ENCODE peak calls at places on chromosomes 13 and 19, in ten cellular contexts. E is effector CD4-positive, alpha-beta T cell; V is uterus; Q is Kasumi-1; C is K562; H is WERI-Rb-1; O is left ventricle myocardium superior; D is A549; U is T-helper 17 cell; G is pulmonary artery endothelial cell. T is an unnamed sample.

GRCh38 chr19:47381653-47382279 is 32.7 kb downstream of the DHX34 start:
- DNase-seq in C (no peak), G (no peak), V (no peak), E (no peak), U (no peak), O (peak; percentile 46), H (no peak), D (no peak), Q (no peak), T (no peak)

GRCh38 chr13:91698767-91699166 is 300.3 kb downstream of the GPC5 start:
- DNase-seq in D (no peak), U (no peak), E (no peak), G (no peak), C (no peak), Q (no peak), O (no peak), H (no peak), V (no peak), T (no peak)

GRCh38 chr19:13637664-13638063 is 126.7 kb upstream of the MRI1 start:
- DNase-seq in O (no peak), V (no peak), Q (no peak), C (no peak), U (no peak), D (no peak), H (no peak), E (no peak), G (no peak), T (no peak)

GRCh38 chr13:70714993-70715392 is 606.7 kb upstream of the KLHL1 start:
- DNase-seq in O (no peak), D (no peak), V (no peak), U (no peak), Q (no peak), H (no peak), C (no peak), E (no peak), G (no peak), T (no peak)

GRCh38 chr13:49694446-49694845 is 3.2 kb upstream of the EBPL start:
- DNase-seq in G (no peak), D (no peak), U (no peak), C (no peak), Q (peak; percentile 11), V (no peak), H (no peak), O (no peak), E (no peak), T (no peak)

GRCh38 chr19:19356500-19356899 is 35.9 kb downstream of the MAU2 start:
- DNase-seq in Q (no peak), D (no peak), G (no peak), O (no peak), E (no peak), H (no peak), C (no peak), U (no peak), V (no peak), T (no peak)

GRCh38 chr13:36872621-36873020 is 47.4 kb downstream of the SMAD9 start:
- DNase-seq in Q (no peak), H (no peak), O (peak; percentile 44), G (no peak), V (no peak), D (no peak), U (no peak), C (no peak), E (no peak), T (no peak)

GRCh38 chr19:873084-874019 is 13.9 kb downstream of the CFD start:
- DNase-seq in G (no peak), Q (peak; percentile 13), O (peak; percentile 62), U (peak; percentile 57), C (peak; percentile 80), E (peak; percentile 65), H (peak; percentile 74), V (no peak), D (peak; percentile 87), T (peak; percentile 46)

GRCh38 chr19:3263866-3264265 is 39.4 kb downstream of the CELF5 start:
- DNase-seq in G (no peak), C (no peak), V (no peak), O (no peak), E (no peak), D (no peak), U (no peak), Q (no peak), H (no peak), T (no peak)

GRCh38 chr13:23722726-23723453 is 152.7 kb downstream of the TNFRSF19 start:
- DNase-seq in G (no peak), Q (no peak), H (no peak), V (no peak), E (no peak), U (no peak), D (no peak), O (no peak), C (no peak), T (no peak)

GRCh38 chr13:91647361-91647970 is 249.0 kb downstream of the GPC5 start:
- DNase-seq in G (no peak), Q (no peak), H (peak; percentile 72), O (peak; percentile 26), V (no peak), U (no peak), E (no peak), C (peak; percentile 73), D (peak; percentile 27), T (peak; percentile 82)

GRCh38 chr13:51057001-51057400 is 54.1 kb downstream of the C13orf42 start:
- DNase-seq in E (no peak), G (no peak), O (no peak), H (no peak), Q (no peak), C (no peak), V (no peak), U (no peak), D (no peak), T (no peak)

GRCh38 chr19:34393629-34394028 is 10.6 kb upstream of the PDCD2L start:
- DNase-seq in D (no peak), G (no peak), Q (no peak), O (no peak), U (no peak), H (no peak), V (no peak), E (no peak), C (no peak), T (peak; percentile 3)

GRCh38 chr13:107251321-107251720 is 683.4 kb upstream of the ARGLU1 start:
- DNase-seq in V (no peak), E (no peak), C (no peak), O (no peak), U (no peak), Q (no peak), H (no peak), D (no peak), G (no peak), T (no peak)

GRCh38 chr19:5804516-5805464 is at the start of gene NRTN:
- DNase-seq in H (peak; percentile 57), V (no peak), Q (no peak), C (peak; percentile 91), D (no peak), E (peak; percentile 35), U (peak; percentile 52), G (no peak), O (no peak), T (peak; percentile 84)

GRCh38 chr19:19567391-19567790 is 29.3 kb downstream of the CILP2 start:
- DNase-seq in U (no peak), O (no peak), E (no peak), V (no peak), H (no peak), C (no peak), D (no peak), G (no peak), Q (no peak), T (no peak)

GRCh38 chr13:90365130-90365529 is 982.4 kb upstream of the MIR17HG start:
- DNase-seq in Q (peak; percentile 4), E (no peak), C (no peak), H (no peak), V (no peak), D (no peak), O (no peak), U (no peak), G (no peak), T (no peak)

GRCh38 chr19:52366414-52366824 is 3.3 kb upstream of the ZNF880 start:
- DNase-seq in Q (no peak), C (no peak), G (no peak), U (no peak), E (no peak), V (no peak), D (no peak), H (no peak), O (no peak), T (no peak)

GRCh38 chr19:49847731-49848696 is 2.9 kb upstream of the PTOV1 start:
- DNase-seq in G (no peak), D (no peak), O (no peak), H (no peak), U (no peak), Q (peak; percentile 59), V (no peak), E (no peak), C (peak; percentile 63), T (no peak)

GRCh38 chr19:5330307-5330720 is 10.3 kb downstream of the PTPRS start:
- DNase-seq in O (no peak), C (no peak), H (no peak), G (no peak), E (no peak), Q (no peak), D (no peak), V (no peak), U (no peak), T (no peak)

GRCh38 chr19:3984908-3985642 is at the start of gene EEF2:
- DNase-seq in O (peak; percentile 94), E (peak; percentile 87), V (peak; percentile 92), Q (peak; percentile 73), U (peak; percentile 86), D (peak; percentile 85), C (peak; percentile 98), G (peak; percentile 52), H (peak; percentile 87), T (peak; percentile 93)

GRCh38 chr19:12794196-12794921 is 3.1 kb downstream of the JUNB start:
- DNase-seq in G (no peak), E (no peak), V (no peak), C (no peak), D (peak; percentile 66), U (no peak), O (no peak), H (no peak), Q (no peak), T (no peak)

GRCh38 chr19:5470264-5470671 is 15.1 kb downstream of the ZNRF4 start:
- DNase-seq in Q (no peak), U (no peak), E (no peak), C (no peak), H (no peak), O (no peak), V (no peak), G (no peak), D (peak; percentile 61), T (no peak)

GRCh38 chr19:41577144-41577830 is 1.3 kb downstream of the CEACAM21 start:
- DNase-seq in E (no peak), C (no peak), Q (no peak), U (no peak), H (no peak), D (no peak), V (no peak), O (no peak), G (no peak), T (no peak)

GRCh38 chr19:16366433-16367268 is 42.0 kb downstream of the KLF2 start:
- DNase-seq in D (no peak), E (peak; percentile 35), G (no peak), H (no peak), O (peak; percentile 25), U (no peak), Q (peak; percentile 92), V (no peak), C (no peak), T (no peak)

GRCh38 chr13:106967391-106967790 is 399.5 kb upstream of the ARGLU1 start:
- DNase-seq in O (no peak), D (no peak), H (no peak), U (no peak), E (no peak), C (no peak), V (no peak), G (no peak), Q (no peak), T (no peak)

GRCh38 chr19:19642506-19643157 is 825 bp downstream of the GMIP start:
- DNase-seq in O (no peak), G (no peak), U (no peak), Q (peak; percentile 54), V (no peak), C (peak; percentile 44), E (no peak), H (no peak), D (no peak), T (no peak)

T was measured in HEK293T.